ENCODE peak calls at places on chromosomes 6 and 20, in ten cellular contexts. G is A549, A is Panc1, N is cardiac muscle cell, P is astrocyte of the cerebellum, S is AG09319, R is H9, I is ascending aorta, H is heart right ventricle, M is brain microvascular endothelial cell. K is an unnamed sample.

GRCh38 chr6:150527100-150527499 is 72.6 kb upstream of the PLEKHG1 start:
- DNase-seq in G (no peak), R (no peak), A (no peak), M (no peak), S (no peak), N (peak), H (no peak), P (no peak), I (no peak), K (no peak)

GRCh38 chr6:8860671-8861070 is 425.3 kb upstream of the SLC35B3 start:
- DNase-seq in A (no peak), S (no peak), H (no peak), R (no peak), N (no peak), I (no peak), G (no peak), M (no peak), P (no peak), K (no peak)

GRCh38 chr6:80872951-80873308 is 766.5 kb downstream of the BCKDHB start:
- DNase-seq in N (no peak), I (no peak), H (no peak), P (no peak), G (no peak), S (no peak), R (no peak), M (no peak), A (no peak), K (no peak)

GRCh38 chr6:27507041-27507956 is 34.4 kb upstream of the ZNF184 start:
- DNase-seq in S (no peak), H (no peak), M (no peak), R (no peak), A (no peak), I (no peak), P (no peak), N (no peak), G (no peak), K (no peak)

GRCh38 chr6:130863415-130864230 is 36.4 kb downstream of the SMLR1 start:
- DNase-seq in R (no peak), P (no peak), G (no peak), I (no peak), S (no peak), N (no peak), A (no peak), H (no peak), M (no peak), K (no peak)

GRCh38 chr6:31665501-31666336 is at the start of gene CSNK2B:
- DNase-seq in R (peak), G (peak), H (peak), M (peak), N (peak), A (peak), P (peak), S (peak), I (peak), K (peak)

GRCh38 chr20:19565721-19566120 is 192.3 kb upstream of the RIN2 start:
- DNase-seq in M (no peak), G (no peak), I (no peak), R (no peak), H (no peak), A (no peak), P (no peak), N (no peak), S (no peak), K (no peak)

GRCh38 chr6:9848094-9848493 is 566.8 kb downstream of the TFAP2A start:
- DNase-seq in H (no peak), P (no peak), M (no peak), G (no peak), N (no peak), I (no peak), A (no peak), S (no peak), R (no peak), K (no peak)

GRCh38 chr20:10002871-10003270 is 31.9 kb upstream of the ANKEF1 start:
- DNase-seq in S (no peak), M (no peak), G (no peak), N (no peak), H (no peak), A (no peak), I (no peak), R (no peak), P (no peak), K (no peak)

GRCh38 chr6:27293436-27294152 is 18.5 kb downstream of the POM121L2 start:
- DNase-seq in G (no peak), A (peak), H (no peak), P (no peak), S (no peak), R (peak), M (peak), N (peak), I (no peak), K (peak)

GRCh38 chr6:3285049-3285639 is 26.4 kb downstream of the PSMG4 start:
- DNase-seq in I (peak), P (no peak), A (no peak), H (no peak), S (no peak), N (no peak), M (no peak), R (no peak), G (no peak), K (no peak)
- TF ChIP-seq CTCF in I (no peak), P (no peak), A (no peak), H (no peak), S (no peak), N (no peak), M (no peak), R (no peak), G (no peak), K (no peak)

GRCh38 chr20:35739294-35740163 is 2.5 kb downstream of the RBM39 start:
- DNase-seq in R (no peak), H (no peak), P (no peak), S (no peak), G (no peak), I (no peak), A (no peak), N (peak), M (no peak), K (no peak)
- TF ChIP-seq CTCF in R (peak), H (no peak), P (peak), S (peak), G (no peak), I (no peak), A (no peak), N (peak), M (peak), K (no peak)

DNA sequence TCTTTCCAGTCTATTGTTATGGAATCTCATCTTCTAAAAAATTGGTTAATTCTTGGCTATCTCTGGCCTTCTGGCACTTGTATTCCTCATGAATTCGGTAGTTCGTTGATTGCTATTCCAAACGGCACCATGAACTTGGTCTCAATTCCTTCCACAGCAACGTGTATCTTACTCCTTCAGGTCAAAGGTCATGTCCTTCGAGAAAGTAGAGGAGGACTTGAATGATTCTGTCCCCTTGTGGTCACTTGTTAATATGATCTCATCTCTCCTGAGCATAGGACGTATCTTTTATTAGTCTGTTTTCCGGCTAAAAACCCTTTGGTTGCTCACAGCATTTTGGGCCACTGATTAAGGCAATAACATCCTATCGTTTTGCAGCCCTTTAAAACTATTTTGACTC is 9.4 kb downstream of the TLDC2 start:
- DNase-seq in R (no peak), H (no peak), G (peak), M (no peak), S (no peak), I (no peak), P (no peak), N (no peak), A (no peak), K (no peak)
- TF ChIP-seq CTCF in R (no peak), H (peak), G (peak), M (peak), S (no peak), I (no peak), P (no peak), N (peak), A (no peak), K (no peak)

GRCh38 chr20:38186788-38187221 is 21.7 kb upstream of the TGM2 start:
- DNase-seq in S (no peak), H (no peak), A (no peak), M (no peak), G (no peak), R (no peak), N (no peak), I (no peak), P (peak), K (no peak)

GRCh38 chr20:38190166-38190565 is 25.1 kb upstream of the TGM2 start:
- DNase-seq in A (no peak), I (peak), P (no peak), N (no peak), G (no peak), R (no peak), H (no peak), M (no peak), S (no peak), K (no peak)

GRCh38 chr20:38184098-38184497 is 19.0 kb upstream of the TGM2 start:
- DNase-seq in A (no peak), R (no peak), G (no peak), N (no peak), P (no peak), I (no peak), S (no peak), H (no peak), M (no peak), K (no peak)

GRCh38 chr20:38190936-38191371 is 25.9 kb upstream of the TGM2 start:
- DNase-seq in R (no peak), S (no peak), G (no peak), N (no peak), P (no peak), I (peak), M (no peak), H (no peak), A (no peak), K (no peak)

GRCh38 chr20:38187512-38187911 is 22.4 kb upstream of the TGM2 start:
- DNase-seq in S (no peak), M (no peak), P (no peak), A (no peak), R (peak), G (no peak), I (peak), H (no peak), N (no peak), K (no peak)
- TF ChIP-seq CTCF in S (peak), M (peak), P (peak), A (no peak), R (peak), G (no peak), I (peak), H (peak), N (peak), K (no peak)

GRCh38 chr6:43093361-43094289 is 17.5 kb downstream of the PTK7 start:
- DNase-seq in N (peak), M (no peak), S (peak), I (no peak), G (no peak), A (peak), R (peak), H (peak), P (no peak), K (no peak)

GRCh38 chr6:43096451-43097097 is 20.5 kb downstream of the PTK7 start:
- DNase-seq in N (peak), R (peak), I (peak), P (peak), H (no peak), S (peak), M (peak), A (no peak), G (no peak), K (no peak)

GRCh38 chr6:43095939-43096338 is 19.8 kb downstream of the PTK7 start:
- DNase-seq in A (no peak), N (no peak), R (peak), I (no peak), S (no peak), H (no peak), P (no peak), M (no peak), G (no peak), K (no peak)

GRCh38 chr6:43097502-43097901 is 21.4 kb downstream of the PTK7 start:
- DNase-seq in S (no peak), H (no peak), M (no peak), A (no peak), P (no peak), I (no peak), R (no peak), G (no peak), N (no peak), K (no peak)

DNA sequence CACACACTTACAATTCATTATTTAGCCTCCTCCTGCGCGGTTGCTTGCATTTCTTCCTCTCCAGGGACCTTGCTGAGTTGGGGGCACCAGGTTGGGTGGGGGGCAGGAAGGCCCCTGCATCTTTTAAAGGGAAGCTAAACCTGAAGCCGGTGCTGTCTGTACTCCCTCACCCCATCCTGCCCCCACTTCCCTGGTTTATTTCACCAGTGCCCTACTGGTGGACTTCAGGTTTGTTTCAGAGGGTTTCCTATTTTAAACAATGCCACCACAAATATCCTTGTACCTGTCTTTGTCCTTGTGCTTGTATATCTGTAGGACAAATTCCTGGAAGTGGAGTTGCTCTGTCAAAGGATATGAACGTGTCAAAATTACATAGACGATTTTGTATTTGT is 21.0 kb downstream of the PTK7 start:
- DNase-seq in G (no peak), S (no peak), M (no peak), A (no peak), I (no peak), H (no peak), P (no peak), R (no peak), N (no peak), K (no peak)
- TF ChIP-seq CTCF in G (no peak), S (no peak), M (peak), A (no peak), I (no peak), H (no peak), P (peak), R (no peak), N (no peak), K (no peak)

GRCh38 chr6:51569594-51569993 is 517.8 kb downstream of the PKHD1 start:
- DNase-seq in R (peak), M (no peak), I (no peak), S (no peak), N (no peak), A (no peak), G (no peak), H (no peak), P (no peak), K (no peak)
- TF ChIP-seq CTCF in R (peak), M (no peak), I (no peak), S (no peak), N (no peak), A (no peak), G (no peak), H (no peak), P (no peak), K (no peak)

GRCh38 chr6:2852921-2853322 is 11.3 kb upstream of the SERPINB1 start:
- DNase-seq in H (no peak), M (no peak), S (no peak), N (no peak), P (no peak), G (no peak), R (no peak), A (no peak), I (peak), K (no peak)

GRCh38 chr6:2854394-2854982 is 12.8 kb upstream of the SERPINB1 start:
- DNase-seq in R (no peak), G (no peak), M (peak), S (no peak), P (no peak), I (no peak), N (peak), A (no peak), H (no peak), K (no peak)

GRCh38 chr6:2852514-2852855 is 10.8 kb upstream of the SERPINB1 start:
- DNase-seq in G (no peak), I (peak), N (no peak), R (no peak), M (no peak), S (no peak), A (no peak), H (no peak), P (no peak), K (no peak)

GRCh38 chr6:2855061-2855519 is 13.4 kb upstream of the SERPINB1 start:
- DNase-seq in G (no peak), R (no peak), I (no peak), A (no peak), M (peak), H (no peak), P (no peak), N (peak), S (no peak), K (no peak)

GRCh38 chr6:2853766-2854393 is 12.2 kb upstream of the SERPINB1 start:
- DNase-seq in S (peak), G (no peak), N (peak), P (no peak), H (no peak), I (peak), M (peak), A (peak), R (peak), K (no peak)
- TF ChIP-seq CTCF in S (peak), G (peak), N (peak), P (peak), H (peak), I (peak), M (no peak), A (no peak), R (peak), K (peak)

GRCh38 chr6:160073272-160073671 is 48.3 kb upstream of the SLC22A1 start:
- DNase-seq in I (no peak), N (no peak), R (no peak), A (no peak), G (no peak), S (no peak), M (no peak), P (no peak), H (no peak), K (no peak)

GRCh38 chr6:160069459-160069858 is 52.2 kb upstream of the SLC22A1 start:
- DNase-seq in I (no peak), R (no peak), N (no peak), H (no peak), S (no peak), G (no peak), M (no peak), P (no peak), A (no peak), K (no peak)

GRCh38 chr6:160070831-160071230 is 50.8 kb upstream of the SLC22A1 start:
- DNase-seq in G (no peak), I (no peak), P (no peak), N (no peak), S (no peak), M (no peak), H (no peak), A (no peak), R (no peak), K (no peak)

GRCh38 chr6:160070427-160070826 is 51.2 kb upstream of the SLC22A1 start:
- DNase-seq in N (no peak), M (no peak), P (no peak), H (no peak), S (no peak), A (no peak), G (no peak), R (no peak), I (no peak), K (no peak)

GRCh38 chr6:160071805-160072687 is 49.6 kb upstream of the SLC22A1 start:
- DNase-seq in M (no peak), R (no peak), G (no peak), A (no peak), I (no peak), P (no peak), H (no peak), N (peak), S (no peak), K (no peak)
- TF ChIP-seq CTCF in M (peak), R (peak), G (peak), A (no peak), I (peak), P (peak), H (peak), N (peak), S (no peak), K (no peak)

K was measured in mesothelial cell of epicardium.